ENCODE peak calls at places on chromosomes 16 and 17, in eight cellular contexts. L is body of pancreas, Z is A549, N is uterus, I is H54, O is adrenal gland, E is stomach, A is lower leg skin. H is an unnamed sample.

GRCh38 chr17:5592382-5592781 is 8.1 kb upstream of the NLRP1 start:
- DNase-seq in L (no peak), Z (peak; percentile 49), N (no peak), I (no peak), O (no peak), E (no peak), A (no peak), H (no peak)

GRCh38 chr16:11966173-11966572 is 1.2 kb downstream of the TNFRSF17 start:
- DNase-seq in L (no peak), Z (no peak), N (no peak), I (no peak), O (no peak), E (no peak), A (no peak), H (no peak)

GRCh38 chr16:89604764-89605163 is 8.7 kb upstream of the DPEP1 start:
- DNase-seq in L (no peak), Z (no peak), N (no peak), I (no peak), O (no peak), E (no peak), A (no peak), H (no peak)

GRCh38 chr16:87216148-87216823 is 100.9 kb downstream of the C16orf95 start:
- DNase-seq in L (no peak), Z (no peak), N (no peak), I (no peak), O (no peak), E (no peak), A (no peak), H (no peak)

GRCh38 chr16:63361032-63361624 is 1324.9 kb upstream of the CDH8 start:
- DNase-seq in L (peak; percentile 13), Z (peak; percentile 14), N (no peak), I (peak; percentile 11), O (no peak), E (no peak), A (no peak), H (no peak)

GRCh38 chr16:81532491-81533174 is 88.0 kb downstream of the CMIP start:
- DNase-seq in L (peak; percentile 74), Z (peak; percentile 67), N (no peak), I (no peak), O (no peak), E (no peak), A (no peak), H (no peak)

GRCh38 chr17:50049636-50050035 is 6.3 kb upstream of the ITGA3 start:
- DNase-seq in L (no peak), Z (no peak), N (no peak), I (no peak), O (no peak), E (no peak), A (no peak), H (no peak)

GRCh38 chr17:42072323-42073187 is 22.2 kb upstream of the C17orf113 start:
- DNase-seq in L (peak; percentile 47), Z (peak; percentile 33), N (no peak), I (no peak), O (no peak), E (peak; percentile 48), A (no peak), H (no peak)

GRCh38 chr17:1158879-1159278 is 20.9 kb downstream of the ABR start:
- DNase-seq in L (no peak), Z (no peak), N (no peak), I (no peak), O (no peak), E (no peak), A (no peak), H (no peak)

GRCh38 chr17:58351710-58352017 is 337 bp downstream of the SUPT4H1 start:
- DNase-seq in L (no peak), Z (no peak), N (no peak), I (no peak), O (no peak), E (no peak), A (no peak), H (no peak)

GRCh38 chr17:81701288-81702071 is 1.7 kb upstream of the MRPL12 start:
- DNase-seq in L (no peak), Z (no peak), N (no peak), I (no peak), O (no peak), E (no peak), A (no peak), H (no peak)

GRCh38 chr17:81703747-81704654 is 834 bp downstream of the MRPL12 start:
- DNase-seq in L (no peak), Z (no peak), N (no peak), I (no peak), O (no peak), E (no peak), A (no peak), H (no peak)

GRCh38 chr17:81700353-81701287 is 2.5 kb upstream of the MRPL12 start:
- DNase-seq in L (no peak), Z (no peak), N (no peak), I (no peak), O (no peak), E (no peak), A (no peak), H (no peak)

GRCh38 chr17:81705518-81706231 is 2.5 kb downstream of the MRPL12 start:
- DNase-seq in L (no peak), Z (no peak), N (no peak), I (no peak), O (no peak), E (no peak), A (no peak), H (no peak)

DNA sequence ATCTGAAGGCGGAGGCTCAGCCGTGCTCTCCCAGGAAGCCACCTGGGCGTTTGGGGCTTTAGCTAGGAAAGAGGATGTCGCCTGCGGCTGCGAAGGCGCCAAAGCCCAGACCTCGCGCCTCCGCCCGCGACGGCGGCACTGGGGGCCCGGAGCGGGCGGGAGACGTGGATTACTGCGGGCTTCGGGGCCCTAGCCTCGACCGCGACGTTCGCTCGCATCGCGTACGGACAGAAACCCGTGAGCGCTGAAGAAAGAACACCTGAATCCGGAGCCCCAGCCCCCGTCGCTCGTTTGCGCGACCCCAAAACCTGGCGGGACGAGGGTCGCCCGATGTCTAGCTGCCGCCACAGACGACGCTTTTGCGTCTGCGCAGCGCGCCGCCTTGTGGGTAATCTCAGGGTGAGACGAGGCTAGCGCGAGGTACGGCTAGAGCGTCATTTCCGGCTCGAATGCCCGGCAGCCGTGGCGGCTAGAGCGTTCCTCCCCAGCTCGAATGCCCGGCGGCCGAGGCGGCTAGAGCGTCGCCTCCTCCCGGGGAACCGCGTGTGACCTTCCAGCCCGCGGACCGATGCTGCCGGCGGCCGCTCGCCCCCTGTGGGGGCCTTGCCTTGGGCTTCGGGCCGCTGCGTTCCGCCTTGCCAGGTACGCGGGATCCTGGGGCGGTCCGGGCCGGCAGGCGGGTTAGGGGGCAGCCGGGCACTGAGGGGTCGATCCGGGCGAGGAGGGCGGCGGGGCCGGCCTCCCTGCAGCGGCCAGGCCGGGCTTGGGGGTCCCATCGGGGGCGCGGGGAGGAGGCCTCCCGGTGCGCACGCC is at the start of gene MRPL12:
- DNase-seq in L (peak; percentile 93), Z (peak; percentile 96), N (peak; percentile 89), I (peak; percentile 96), O (peak; percentile 96), E (peak; percentile 94), A (peak; percentile 90), H (peak; percentile 97)
- TF ChIP-seq POLR2A in L (peak; percentile 71), Z (peak; percentile 91), N (peak; percentile 68), I (peak; percentile 91), O (peak; percentile 80), E (peak; percentile 64), A (peak; percentile 82), H (peak; percentile 83)

DNA sequence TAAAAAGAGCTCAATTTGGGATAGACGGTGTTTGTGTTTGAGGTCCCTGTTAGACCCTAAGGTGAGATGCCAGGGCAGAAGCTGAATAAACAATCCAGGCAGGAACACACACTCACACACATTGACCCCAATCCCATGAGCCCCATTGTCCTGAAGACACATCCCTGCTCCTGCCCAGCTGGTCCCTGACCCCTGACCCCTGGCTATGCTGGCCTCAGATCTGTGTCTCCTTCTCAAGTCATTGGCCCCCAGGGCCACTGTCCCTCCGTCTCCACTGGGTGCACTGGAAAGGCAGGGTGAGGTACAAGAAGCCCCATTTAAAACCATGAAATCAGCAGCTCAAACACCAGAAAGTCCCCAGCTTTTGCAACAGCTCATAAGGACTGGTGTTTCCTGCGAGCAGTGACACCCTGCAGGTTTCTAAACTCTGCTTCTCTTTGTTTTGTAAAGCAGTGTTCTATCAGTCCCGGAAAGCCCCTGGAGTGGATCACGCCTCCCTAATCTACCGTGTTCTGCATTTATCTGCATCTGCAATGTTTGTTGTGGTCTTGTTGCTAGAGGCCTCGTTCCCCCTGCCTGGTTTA is 18.0 kb upstream of the ASGR2 start:
- DNase-seq in L (no peak), Z (no peak), N (no peak), I (no peak), O (no peak), E (no peak), A (no peak), H (no peak)
- TF ChIP-seq POLR2A in L (no peak), Z (no peak), N (no peak), I (no peak), O (no peak), E (no peak), A (no peak), H (no peak)

DNA sequence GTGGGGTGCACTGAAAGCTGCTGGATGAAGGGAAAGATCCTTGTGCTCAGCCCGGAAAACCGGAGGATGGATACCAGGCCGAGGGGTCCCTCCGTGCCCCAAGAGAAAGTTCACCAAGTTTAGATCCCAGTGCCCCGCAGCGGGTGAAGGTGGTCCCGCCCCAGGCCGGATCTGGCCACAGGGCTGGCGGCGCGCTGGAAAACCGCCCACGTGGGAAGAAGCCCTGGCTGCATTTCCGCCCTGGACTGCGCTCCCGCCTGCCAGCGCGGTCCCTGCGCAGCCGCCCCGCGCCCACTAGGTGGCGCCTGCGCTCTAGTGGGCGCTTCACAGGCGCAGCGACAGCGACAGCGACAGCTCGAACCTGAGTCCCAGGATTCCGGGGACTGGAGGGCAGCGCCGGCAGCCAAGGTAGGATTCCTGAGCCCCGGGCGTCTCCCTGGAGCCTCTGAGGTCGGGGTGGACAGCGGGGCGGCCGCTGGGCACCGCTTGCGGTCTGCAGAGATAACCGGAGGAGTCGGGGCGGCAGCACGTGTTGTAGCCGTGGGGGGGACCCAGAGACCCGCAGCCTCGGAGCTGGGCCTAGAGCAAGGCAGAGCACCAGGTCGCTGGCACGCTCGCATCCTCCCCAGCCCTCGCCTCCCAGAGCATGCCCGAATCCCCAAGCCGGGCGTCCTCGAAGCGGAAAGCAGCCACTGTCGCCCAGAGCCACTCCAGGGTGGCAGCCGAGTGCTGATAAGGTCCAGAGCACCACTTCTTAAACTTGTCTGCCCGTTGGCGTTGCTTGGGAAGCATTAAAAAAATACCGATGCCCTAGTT is at the start of gene CHD9:
- DNase-seq in L (peak; percentile 88), Z (peak; percentile 83), N (peak; percentile 87), I (peak; percentile 74), O (peak; percentile 92), E (peak; percentile 89), A (peak; percentile 68), H (peak; percentile 96)
- TF ChIP-seq POLR2A in L (peak; percentile 29), Z (peak; percentile 30), N (no peak), I (peak; percentile 18), O (no peak), E (no peak), A (peak; percentile 11), H (no peak)

DNA sequence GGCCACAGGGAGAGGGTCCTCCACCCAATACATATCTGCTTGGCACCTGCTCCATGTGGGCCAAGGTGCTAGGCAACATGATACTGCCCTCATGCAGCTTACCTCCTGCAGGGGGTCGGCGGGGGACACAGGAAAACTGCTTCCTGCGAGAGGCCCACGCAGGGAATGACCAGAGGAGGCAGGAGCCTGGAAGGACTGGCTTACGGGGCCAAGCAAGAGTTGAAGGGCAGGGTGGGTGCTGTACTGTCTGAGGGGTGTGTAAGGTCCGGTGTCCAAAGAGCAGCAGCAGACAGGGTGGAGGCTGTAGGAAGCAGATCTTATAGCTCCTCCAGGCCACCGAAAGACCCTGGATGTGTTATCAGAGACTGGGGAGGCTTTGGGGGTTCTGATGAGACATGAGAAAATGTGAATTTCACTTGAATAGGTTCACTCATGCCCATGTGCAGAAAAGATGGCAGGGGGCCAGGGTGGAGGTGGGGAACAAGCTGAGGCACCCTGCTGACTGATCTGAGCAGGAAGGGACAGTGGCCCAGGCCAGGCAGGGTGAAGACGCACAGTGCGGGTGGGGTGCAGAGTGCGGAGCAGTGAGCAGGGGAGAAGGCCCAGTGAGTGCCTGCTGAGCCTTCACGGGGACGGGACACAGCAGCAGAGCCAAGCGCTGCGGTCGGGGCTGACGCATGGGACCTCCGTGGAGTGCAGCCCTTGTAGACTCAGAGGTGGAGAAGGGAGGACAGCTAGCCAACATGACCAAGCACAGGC is 8.3 kb downstream of the FLCN start:
- DNase-seq in L (no peak), Z (no peak), N (no peak), I (no peak), O (peak; percentile 68), E (no peak), A (no peak), H (no peak)
- TF ChIP-seq POLR2A in L (no peak), Z (no peak), N (no peak), I (peak; percentile 7), O (no peak), E (no peak), A (no peak), H (no peak)

H was measured in esophagus muscularis mucosa.